ENCODE peak calls at places on chromosomes 4 and X, in eight cellular contexts. S, F, G, Y, Q, B, I and V are unnamed samples.
A peak's percentile ranks its signal among the peaks of the same experiment; 100 is the strongest.

GRCh38 chrX:53682885-53683555 is 3.5 kb downstream of the HUWE1 start:
- DNase-seq in G (peak; percentile 5), Q (peak; percentile 79), S (no peak), Y (no peak), I (peak; percentile 11), B (no peak), F (peak; percentile 56), V (peak; percentile 27)

GRCh38 chr4:17619416-17620105 is 5.1 kb downstream of the MED28 start:
- DNase-seq in G (no peak), Q (no peak), Y (no peak), I (no peak), B (no peak), F (no peak), S (no peak), V (no peak)

GRCh38 chr4:47913328-47913727 is 1.1 kb downstream of the NFXL1 start:
- DNase-seq in I (no peak), F (peak; percentile 51), G (no peak), S (no peak), Q (no peak), Y (no peak), B (no peak), V (no peak)

GRCh38 chrX:1537031-1537715 is at the start of gene P2RY8:
- DNase-seq in I (peak; percentile 79), Q (peak; percentile 64), B (peak; percentile 72), G (peak; percentile 80), S (peak; percentile 56), F (peak; percentile 5), Y (peak; percentile 73), V (peak; percentile 19)

GRCh38 chr4:62940229-62940628 is 1469.0 kb downstream of the TECRL start:
- DNase-seq in F (no peak), Q (peak; percentile 16), S (no peak), Y (no peak), B (no peak), I (no peak), G (no peak), V (no peak)

GRCh38 chr4:140150636-140150885 is 3.4 kb downstream of the MAML3 start:
- DNase-seq in B (no peak), F (peak; percentile 80), G (peak; percentile 87), Q (no peak), Y (no peak), I (no peak), S (peak; percentile 91), V (peak; percentile 92)

GRCh38 chr4:152936446-152937279 is 540 bp downstream of the FHDC1 start:
- DNase-seq in Y (peak; percentile 38), B (peak; percentile 77), F (peak; percentile 56), Q (peak; percentile 18), S (peak; percentile 47), I (no peak), G (no peak), V (peak; percentile 29)

GRCh38 chr4:26803462-26803861 is 57.2 kb upstream of the STIM2 start:
- DNase-seq in G (no peak), Y (no peak), S (no peak), Q (no peak), F (no peak), I (no peak), B (no peak), V (no peak)

GRCh38 chrX:24026403-24026801 is 584 bp downstream of the KLHL15 start:
- DNase-seq in Y (no peak), B (no peak), I (no peak), G (no peak), S (no peak), F (no peak), Q (peak; percentile 29), V (no peak)

GRCh38 chrX:32010948-32011347 is 939.1 kb upstream of the FTHL17 start:
- DNase-seq in Y (no peak), F (no peak), Q (no peak), S (no peak), B (no peak), I (no peak), G (no peak), V (no peak)

GRCh38 chr4:86286729-86287128 is 73.1 kb downstream of the MAPK10 start:
- DNase-seq in G (no peak), S (no peak), F (peak; percentile 18), I (no peak), Q (no peak), B (no peak), Y (no peak), V (no peak)

GRCh38 chrX:121958886-121959285 is 911.5 kb downstream of the GLUD2 start:
- DNase-seq in Q (no peak), F (peak; percentile 57), S (no peak), G (no peak), I (no peak), Y (no peak), B (no peak), V (no peak)

GRCh38 chr4:98603683-98604573 is 54.5 kb downstream of the TSPAN5 start:
- DNase-seq in S (no peak), Q (no peak), I (no peak), B (no peak), G (no peak), F (no peak), Y (no peak), V (no peak)

GRCh38 chrX:151726751-151727150 is 7.8 kb upstream of the CNGA2 start:
- DNase-seq in S (no peak), Y (no peak), G (no peak), Q (no peak), I (no peak), B (no peak), F (no peak), V (no peak)

GRCh38 chr4:110088670-110089069 is 109.7 kb downstream of the ELOVL6 start:
- DNase-seq in I (no peak), F (peak; percentile 75), S (no peak), G (no peak), Q (peak; percentile 0), Y (no peak), B (no peak), V (no peak)
- H3K4me1 ChIP-seq in I (peaks cover 11% of the 10 kb centered on the region), F (peaks cover 72% of the 10 kb centered on the region), S (no peaks in the 10 kb centered on the region), G (no peaks in the 10 kb centered on the region), Q (peaks cover 31% of the 10 kb centered on the region), Y (peaks cover 13% of the 10 kb centered on the region), B (peaks cover 4% of the 10 kb centered on the region), V (no peaks in the 10 kb centered on the region)

GRCh38 chrX:40177942-40178715 is 80.4 kb upstream of the BCOR start:
- DNase-seq in S (no peak), B (no peak), G (no peak), F (no peak), Y (no peak), Q (no peak), I (no peak), V (no peak)

GRCh38 chrX:40179333-40179732 is 81.6 kb upstream of the BCOR start:
- DNase-seq in S (no peak), Q (no peak), F (no peak), G (no peak), I (no peak), B (no peak), Y (no peak), V (no peak)

GRCh38 chrX:40176256-40176978 is 78.7 kb upstream of the BCOR start:
- DNase-seq in Q (peak; percentile 28), F (no peak), Y (peak; percentile 79), S (peak; percentile 71), B (peak; percentile 90), I (peak; percentile 79), G (no peak), V (peak; percentile 67)

GRCh38 chrX:40176979-40177430 is 79.2 kb upstream of the BCOR start:
- DNase-seq in B (no peak), S (peak; percentile 26), Y (peak; percentile 50), Q (no peak), I (no peak), G (no peak), F (no peak), V (peak; percentile 37)

DNA sequence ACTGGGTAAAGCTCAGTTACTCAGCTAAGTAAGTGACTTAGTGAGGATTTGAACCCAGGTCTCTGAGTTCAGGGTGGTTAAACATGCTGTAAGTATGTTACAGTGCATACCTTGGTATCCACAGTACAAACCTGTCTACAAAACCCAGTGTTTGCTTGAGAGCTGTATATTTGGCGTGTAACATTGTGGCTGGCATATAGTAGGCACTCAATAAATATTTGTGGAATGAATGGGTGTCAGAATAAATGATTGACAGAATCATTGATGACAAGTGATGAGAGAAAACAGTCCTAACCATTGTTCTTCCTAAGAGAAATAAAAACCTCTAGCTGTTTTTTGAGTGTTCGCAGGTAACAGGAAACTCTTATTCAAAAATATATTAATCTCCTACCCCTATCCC is 79.7 kb upstream of the BCOR start:
- DNase-seq in G (no peak), S (no peak), F (no peak), Q (no peak), I (no peak), B (no peak), Y (no peak), V (no peak)
- H3K4me3 ChIP-seq in G (no peak overlapping the region), S (peak overlapping the region; percentile 36), F (no peak overlapping the region), Q (no peak overlapping the region), I (peak overlapping the region; percentile 56), B (peak overlapping the region; percentile 64), Y (peak overlapping the region; percentile 61), V (no peak overlapping the region)

GRCh38 chr4:1767058-1767769 is 25.9 kb upstream of the FGFR3 start:
- DNase-seq in Y (no peak), G (no peak), S (no peak), F (no peak), I (no peak), B (no peak), Q (peak; percentile 50), V (no peak)

GRCh38 chr4:1768367-1769034 is 24.6 kb upstream of the FGFR3 start:
- DNase-seq in Y (no peak), Q (no peak), B (peak; percentile 88), G (no peak), F (no peak), I (no peak), S (no peak), V (no peak)

GRCh38 chr4:1769692-1770091 is 23.4 kb upstream of the FGFR3 start:
- DNase-seq in S (no peak), F (no peak), Y (no peak), B (no peak), I (no peak), Q (no peak), G (no peak), V (no peak)

GRCh38 chr4:1766336-1767057 is 26.6 kb upstream of the FGFR3 start:
- DNase-seq in Q (peak; percentile 82), F (no peak), G (no peak), S (no peak), I (no peak), Y (no peak), B (no peak), V (no peak)

DNA sequence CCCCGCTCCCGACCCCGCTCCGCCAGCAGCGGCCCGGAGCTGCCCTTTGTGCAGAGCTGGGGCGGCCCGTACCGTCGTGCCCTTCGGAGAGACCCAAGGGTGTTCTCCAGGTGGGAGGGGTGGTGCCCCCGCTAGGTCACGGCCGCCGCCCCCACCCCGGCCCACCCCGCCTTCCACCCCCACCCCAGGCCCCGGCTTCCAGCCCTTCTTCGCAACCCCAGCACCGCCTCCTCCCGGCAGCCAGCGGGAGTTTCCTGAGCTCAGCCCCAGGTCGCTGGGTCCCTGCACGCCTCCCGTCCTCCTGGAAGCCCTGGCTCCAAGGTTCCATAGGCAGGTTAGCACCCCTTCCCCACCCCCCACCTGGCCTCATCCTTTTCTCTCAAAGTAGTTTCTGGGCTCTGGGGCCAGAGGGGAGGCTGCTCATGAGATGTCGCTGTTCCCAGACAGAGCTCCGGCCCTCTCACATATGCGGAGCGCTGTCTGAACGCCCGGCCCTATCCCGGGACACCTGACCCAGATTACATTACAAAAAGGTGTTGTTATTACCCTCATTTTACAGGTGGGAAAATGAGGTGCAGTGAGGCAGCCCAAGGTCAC is 25.2 kb upstream of the FGFR3 start:
- DNase-seq in I (peak; percentile 31), Q (peak; percentile 68), F (no peak), G (no peak), B (peak; percentile 91), S (peak; percentile 45), Y (no peak), V (no peak)
- TF ChIP-seq CTCF in I (no peak), Q (peak; percentile 21), F (no peak), G (no peak), B (no peak), S (no peak), Y (no peak), V (no peak)

GRCh38 chrX:71536285-71536684 is 3.4 kb downstream of the OGT start:
- DNase-seq in I (no peak), Q (no peak), S (no peak), G (no peak), F (peak; percentile 6), B (no peak), Y (no peak), V (no peak)
- H3K4me1 ChIP-seq in I (peaks cover 37% of the 10 kb centered on the region), Q (peaks cover 47% of the 10 kb centered on the region), S (no peaks in the 10 kb centered on the region), G (peaks cover 3% of the 10 kb centered on the region), F (peaks cover 10% of the 10 kb centered on the region), B (peaks cover 28% of the 10 kb centered on the region), Y (peaks cover 62% of the 10 kb centered on the region), V (no peaks in the 10 kb centered on the region)